ENCODE peak calls at places on chromosomes 13 and 19, in seven cellular contexts. G, V, U, E, F, W and K are unnamed samples.

GRCh38 chr19:57759096-57759495 is 10.4 kb upstream of the ZNF586 start:
- DNase-seq in G (no peak), V (no peak), U (no peak), E (no peak), F (no peak), W (no peak), K (no peak)

GRCh38 chr19:40163541-40164129 is 27.6 kb upstream of the MAP3K10 start:
- DNase-seq in G (no peak), V (no peak), U (no peak), E (no peak), F (no peak), W (no peak), K (no peak)

GRCh38 chr13:109859898-109860297 is 73.5 kb upstream of the IRS2 start:
- DNase-seq in G (no peak), V (no peak), U (no peak), E (no peak), F (no peak), W (no peak), K (no peak)

GRCh38 chr13:73174521-73175010 is 115.8 kb downstream of the KLF5 start:
- DNase-seq in G (no peak), V (no peak), U (no peak), E (no peak), F (no peak), W (no peak), K (no peak)

GRCh38 chr19:13507053-13507611 is 853 bp upstream of the CACNA1A start:
- DNase-seq in G (peak), V (no peak), U (no peak), E (no peak), F (no peak), W (no peak), K (no peak)

GRCh38 chr19:30090476-30090875 is 148.4 kb downstream of the URI1 start:
- DNase-seq in G (no peak), V (no peak), U (no peak), E (no peak), F (no peak), W (no peak), K (no peak)

GRCh38 chr13:109724603-109725002 is 61.8 kb downstream of the IRS2 start:
- DNase-seq in G (no peak), V (no peak), U (no peak), E (no peak), F (no peak), W (no peak), K (no peak)

GRCh38 chr13:70310720-70311119 is 202.5 kb upstream of the KLHL1 start:
- DNase-seq in G (peak), V (no peak), U (no peak), E (peak), F (peak), W (no peak), K (peak)

GRCh38 chr19:7874080-7874856 is at the start of gene PRR36:
- DNase-seq in G (no peak), V (no peak), U (no peak), E (no peak), F (no peak), W (no peak), K (no peak)

GRCh38 chr19:18021121-18021755 is 13.3 kb downstream of the ARRDC2 start:
- DNase-seq in G (peak), V (no peak), U (peak), E (peak), F (peak), W (peak), K (no peak)

GRCh38 chr19:1168877-1169791 is 4.9 kb downstream of the SBNO2 start:
- DNase-seq in G (no peak), V (no peak), U (no peak), E (no peak), F (peak), W (peak), K (no peak)

GRCh38 chr19:1465191-1466016 is 13.6 kb downstream of the C19orf25 start:
- DNase-seq in G (no peak), V (no peak), U (peak), E (no peak), F (peak), W (no peak), K (no peak)

GRCh38 chr19:58544591-58545285 is 874 bp downstream of the TRIM28 start:
- DNase-seq in G (no peak), V (no peak), U (peak), E (no peak), F (no peak), W (no peak), K (no peak)

GRCh38 chr13:111202745-111203144 is 87.6 kb downstream of the ARHGEF7 start:
- DNase-seq in G (peak), V (no peak), U (no peak), E (no peak), F (no peak), W (no peak), K (peak)

GRCh38 chr13:106814389-106814903 is 246.5 kb upstream of the ARGLU1 start:
- DNase-seq in G (no peak), V (no peak), U (no peak), E (no peak), F (no peak), W (no peak), K (no peak)

GRCh38 chr13:64556391-64556790 is 2673.7 kb downstream of the PCDH9 start:
- DNase-seq in G (peak), V (no peak), U (no peak), E (no peak), F (no peak), W (no peak), K (no peak)

GRCh38 chr19:27773318-27774094 is 1439.4 kb downstream of the UQCRFS1 start:
- DNase-seq in G (no peak), V (no peak), U (no peak), E (no peak), F (no peak), W (no peak), K (no peak)

GRCh38 chr13:105634059-105634458 is 901.4 kb downstream of the EFNB2 start:
- DNase-seq in G (no peak), V (no peak), U (no peak), E (no peak), F (no peak), W (no peak), K (no peak)

GRCh38 chr13:35930665-35931631 is 200.2 kb downstream of the DCLK1 start:
- DNase-seq in G (no peak), V (no peak), U (no peak), E (no peak), F (no peak), W (peak), K (no peak)

GRCh38 chr19:30896551-30896950 is 452.7 kb downstream of the TSHZ3 start:
- DNase-seq in G (no peak), V (no peak), U (no peak), E (no peak), F (no peak), W (no peak), K (no peak)

GRCh38 chr19:58356236-58356970 is 3.1 kb upstream of the A1BG start:
- DNase-seq in G (no peak), V (no peak), U (peak), E (no peak), F (no peak), W (no peak), K (no peak)

GRCh38 chr19:38989066-38989605 is 13.6 kb upstream of the FBXO17 start:
- DNase-seq in G (no peak), V (no peak), U (no peak), E (no peak), F (no peak), W (no peak), K (no peak)

GRCh38 chr13:21060827-21061076 is 634 bp downstream of the LATS2 start:
- DNase-seq in G (no peak), V (no peak), U (no peak), E (no peak), F (no peak), W (no peak), K (no peak)

GRCh38 chr13:110687736-110688135 is 18.2 kb downstream of the CARS2 start:
- DNase-seq in G (no peak), V (no peak), U (no peak), E (no peak), F (no peak), W (no peak), K (no peak)

GRCh38 chr13:98217597-98217996 is 40.5 kb upstream of the RNF113B start:
- DNase-seq in G (no peak), V (no peak), U (no peak), E (no peak), F (no peak), W (no peak), K (no peak)

GRCh38 chr13:40666905-40667621 is 622 bp upstream of the FOXO1 start:
- DNase-seq in G (no peak), V (no peak), U (peak), E (no peak), F (peak), W (peak), K (no peak)

GRCh38 chr13:100987993-100988392 is 313.4 kb upstream of the TMTC4 start:
- DNase-seq in G (no peak), V (peak), U (no peak), E (peak), F (no peak), W (no peak), K (no peak)

GRCh38 chr13:100566543-100566942 is 22.0 kb downstream of the GGACT start:
- DNase-seq in G (no peak), V (no peak), U (no peak), E (no peak), F (no peak), W (no peak), K (no peak)

GRCh38 chr13:37225414-37226047 is 120.1 kb upstream of the CSNK1A1L start:
- DNase-seq in G (no peak), V (no peak), U (no peak), E (no peak), F (no peak), W (no peak), K (no peak)